ENCODE peak calls at places on chromosomes 3 and 15, in eight cellular contexts. One of them, this sample, is unnamed.

GRCh38 chr15:60390931-60391501 is 6.8 kb downstream of the ANXA2 start:
- DNase-seq in breast epithelium: no peak
- DNase-seq in sigmoid colon: peak
- DNase-seq in Panc1: no peak
- DNase-seq in transverse colon: peak
- DNase-seq in K562: no peak
- DNase-seq in SK-N-MC: no peak
- DNase-seq in HepG2: peak
- DNase-seq in this sample: no peak

GRCh38 chr15:63195257-63196023 is 6.0 kb downstream of the RAB8B start:
- DNase-seq in breast epithelium: no peak
- DNase-seq in sigmoid colon: peak
- DNase-seq in Panc1: no peak
- DNase-seq in transverse colon: no peak
- DNase-seq in K562: peak
- DNase-seq in SK-N-MC: no peak
- DNase-seq in HepG2: no peak
- DNase-seq in this sample: no peak

GRCh38 chr15:84734794-84735479 is 13.5 kb upstream of the ZNF592 start:
- DNase-seq in breast epithelium: peak
- DNase-seq in sigmoid colon: peak
- DNase-seq in Panc1: no peak
- DNase-seq in transverse colon: peak
- DNase-seq in K562: peak
- DNase-seq in SK-N-MC: peak
- DNase-seq in HepG2: peak
- DNase-seq in this sample: peak

GRCh38 chr3:53342353-53342752 is 5.0 kb downstream of the DCP1A start:
- DNase-seq in breast epithelium: no peak
- DNase-seq in sigmoid colon: no peak
- DNase-seq in Panc1: no peak
- DNase-seq in transverse colon: peak
- DNase-seq in K562: no peak
- DNase-seq in SK-N-MC: no peak
- DNase-seq in HepG2: no peak
- DNase-seq in this sample: no peak

GRCh38 chr15:69031013-69032001 is 16.8 kb downstream of the NOX5 start:
- DNase-seq in breast epithelium: peak
- DNase-seq in sigmoid colon: no peak
- DNase-seq in Panc1: no peak
- DNase-seq in transverse colon: peak
- DNase-seq in K562: peak
- DNase-seq in SK-N-MC: no peak
- DNase-seq in HepG2: no peak
- DNase-seq in this sample: peak

GRCh38 chr3:37981348-37981664 is 9.3 kb upstream of the VILL start:
- DNase-seq in breast epithelium: no peak
- DNase-seq in sigmoid colon: no peak
- DNase-seq in Panc1: no peak
- DNase-seq in transverse colon: no peak
- DNase-seq in K562: no peak
- DNase-seq in SK-N-MC: no peak
- DNase-seq in HepG2: no peak
- DNase-seq in this sample: no peak

GRCh38 chr3:190491533-190492054 is 22.3 kb upstream of the IL1RAP start:
- DNase-seq in breast epithelium: no peak
- DNase-seq in sigmoid colon: no peak
- DNase-seq in Panc1: no peak
- DNase-seq in transverse colon: no peak
- DNase-seq in K562: no peak
- DNase-seq in SK-N-MC: no peak
- DNase-seq in HepG2: no peak
- DNase-seq in this sample: no peak

GRCh38 chr3:130892759-130893239 is 1.1 kb upstream of the ATP2C1 start:
- DNase-seq in breast epithelium: no peak
- DNase-seq in sigmoid colon: peak
- DNase-seq in Panc1: peak
- DNase-seq in transverse colon: peak
- DNase-seq in K562: peak
- DNase-seq in SK-N-MC: peak
- DNase-seq in HepG2: peak
- DNase-seq in this sample: peak

GRCh38 chr3:172709776-172710708 is 825 bp downstream of the NCEH1 start:
- DNase-seq in breast epithelium: peak
- DNase-seq in sigmoid colon: peak
- DNase-seq in Panc1: no peak
- DNase-seq in transverse colon: peak
- DNase-seq in K562: peak
- DNase-seq in SK-N-MC: no peak
- DNase-seq in HepG2: no peak
- DNase-seq in this sample: peak

GRCh38 chr3:40191850-40192448 is 117.6 kb upstream of the EIF1B start:
- DNase-seq in breast epithelium: no peak
- DNase-seq in sigmoid colon: no peak
- DNase-seq in Panc1: peak
- DNase-seq in transverse colon: peak
- DNase-seq in K562: peak
- DNase-seq in SK-N-MC: no peak
- DNase-seq in HepG2: peak
- DNase-seq in this sample: peak

GRCh38 chr3:110198717-110199587 is 861.6 kb upstream of the DPPA4 start:
- DNase-seq in breast epithelium: no peak
- DNase-seq in sigmoid colon: no peak
- DNase-seq in Panc1: no peak
- DNase-seq in transverse colon: no peak
- DNase-seq in K562: no peak
- DNase-seq in SK-N-MC: no peak
- DNase-seq in HepG2: no peak
- DNase-seq in this sample: no peak

GRCh38 chr3:101868534-101869464 is 19.5 kb downstream of the NFKBIZ start:
- DNase-seq in breast epithelium: no peak
- DNase-seq in sigmoid colon: no peak
- DNase-seq in Panc1: no peak
- DNase-seq in transverse colon: peak
- DNase-seq in K562: peak
- DNase-seq in SK-N-MC: no peak
- DNase-seq in HepG2: no peak
- DNase-seq in this sample: no peak

GRCh38 chr3:77546246-77546645 is 506.3 kb downstream of the ROBO2 start:
- DNase-seq in breast epithelium: no peak
- DNase-seq in sigmoid colon: no peak
- DNase-seq in Panc1: no peak
- DNase-seq in transverse colon: no peak
- DNase-seq in K562: no peak
- DNase-seq in SK-N-MC: no peak
- DNase-seq in HepG2: no peak
- DNase-seq in this sample: no peak

GRCh38 chr3:146554168-146554760 is 9.9 kb upstream of the PLSCR1 start:
- DNase-seq in breast epithelium: no peak
- DNase-seq in sigmoid colon: no peak
- DNase-seq in Panc1: no peak
- DNase-seq in transverse colon: no peak
- DNase-seq in K562: no peak
- DNase-seq in SK-N-MC: no peak
- DNase-seq in HepG2: no peak
- DNase-seq in this sample: no peak

GRCh38 chr3:426056-426455 is 229.5 kb downstream of the CHL1 start:
- DNase-seq in breast epithelium: no peak
- DNase-seq in sigmoid colon: no peak
- DNase-seq in Panc1: no peak
- DNase-seq in transverse colon: no peak
- DNase-seq in K562: no peak
- DNase-seq in SK-N-MC: no peak
- DNase-seq in HepG2: no peak
- DNase-seq in this sample: no peak

GRCh38 chr3:108089544-108089943 is 1.3 kb downstream of the CD47 start:
- DNase-seq in breast epithelium: no peak
- DNase-seq in sigmoid colon: no peak
- DNase-seq in Panc1: no peak
- DNase-seq in transverse colon: no peak
- DNase-seq in K562: no peak
- DNase-seq in SK-N-MC: no peak
- DNase-seq in HepG2: no peak
- DNase-seq in this sample: no peak

GRCh38 chr3:120021523-120021922 is 72.7 kb downstream of the GSK3B start:
- DNase-seq in breast epithelium: no peak
- DNase-seq in sigmoid colon: no peak
- DNase-seq in Panc1: no peak
- DNase-seq in transverse colon: no peak
- DNase-seq in K562: no peak
- DNase-seq in SK-N-MC: no peak
- DNase-seq in HepG2: no peak
- DNase-seq in this sample: no peak

GRCh38 chr3:194758716-194759115 is 73.0 kb downstream of the FAM43A start:
- DNase-seq in breast epithelium: no peak
- DNase-seq in sigmoid colon: no peak
- DNase-seq in Panc1: no peak
- DNase-seq in transverse colon: no peak
- DNase-seq in K562: no peak
- DNase-seq in SK-N-MC: no peak
- DNase-seq in HepG2: no peak
- DNase-seq in this sample: no peak

DNA sequence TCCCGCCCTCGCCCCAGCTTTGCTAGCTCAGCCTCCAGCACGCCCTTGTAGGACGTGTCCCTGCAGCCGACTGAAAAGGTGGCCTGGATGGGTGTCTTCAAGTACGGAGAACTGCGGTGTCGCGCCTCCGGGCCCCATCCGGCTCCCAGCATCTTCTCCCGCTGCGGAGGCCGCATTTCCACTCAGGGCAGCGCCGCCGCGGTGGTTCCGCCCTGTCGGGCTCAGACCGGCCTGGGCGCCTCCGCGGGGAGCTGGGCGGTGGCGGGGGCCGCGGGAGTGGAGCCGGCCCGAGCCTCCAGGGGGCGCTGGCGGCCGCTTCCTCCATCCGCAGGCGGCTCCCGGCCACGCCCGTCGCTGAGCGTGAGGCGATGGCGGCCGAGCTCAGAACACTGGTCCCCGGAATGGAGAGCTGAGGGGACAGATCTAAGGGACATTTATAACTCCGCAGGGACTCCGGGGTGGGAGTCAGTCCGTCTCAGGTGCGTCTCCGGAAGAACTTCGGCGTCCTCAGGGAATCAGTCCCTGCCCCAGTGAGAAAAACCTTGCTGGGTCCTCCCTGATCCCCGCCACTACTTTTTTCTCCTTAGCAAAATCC is 13.6 kb upstream of the SMCO1 start:
- DNase-seq in breast epithelium: no peak
- DNase-seq in sigmoid colon: peak
- DNase-seq in Panc1: no peak
- DNase-seq in transverse colon: peak
- DNase-seq in K562: peak
- DNase-seq in SK-N-MC: no peak
- DNase-seq in HepG2: no peak
- DNase-seq in this sample: peak
- TF ChIP-seq POLR2AphosphoS5 in breast epithelium: no peak
- TF ChIP-seq POLR2AphosphoS5 in sigmoid colon: no peak
- TF ChIP-seq POLR2AphosphoS5 in Panc1: no peak
- TF ChIP-seq POLR2AphosphoS5 in transverse colon: no peak
- TF ChIP-seq POLR2AphosphoS5 in K562: peak
- TF ChIP-seq POLR2AphosphoS5 in SK-N-MC: no peak
- TF ChIP-seq POLR2AphosphoS5 in HepG2: no peak
- TF ChIP-seq POLR2AphosphoS5 in this sample: no peak

GRCh38 chr3:186785517-186786018 is 2.2 kb downstream of the EIF4A2 start:
- DNase-seq in breast epithelium: no peak
- DNase-seq in sigmoid colon: no peak
- DNase-seq in Panc1: no peak
- DNase-seq in transverse colon: no peak
- DNase-seq in K562: no peak
- DNase-seq in SK-N-MC: no peak
- DNase-seq in HepG2: no peak
- DNase-seq in this sample: no peak
- TF ChIP-seq POLR2AphosphoS5 in breast epithelium: no peak
- TF ChIP-seq POLR2AphosphoS5 in sigmoid colon: no peak
- TF ChIP-seq POLR2AphosphoS5 in Panc1: no peak
- TF ChIP-seq POLR2AphosphoS5 in transverse colon: no peak
- TF ChIP-seq POLR2AphosphoS5 in K562: no peak
- TF ChIP-seq POLR2AphosphoS5 in SK-N-MC: no peak
- TF ChIP-seq POLR2AphosphoS5 in HepG2: no peak
- TF ChIP-seq POLR2AphosphoS5 in this sample: no peak

GRCh38 chr3:162863579-162863978 is 1367.0 kb downstream of the OTOL1 start:
- DNase-seq in breast epithelium: no peak
- DNase-seq in sigmoid colon: no peak
- DNase-seq in Panc1: no peak
- DNase-seq in transverse colon: no peak
- DNase-seq in K562: no peak
- DNase-seq in SK-N-MC: no peak
- DNase-seq in HepG2: no peak
- DNase-seq in this sample: no peak
- TF ChIP-seq POLR2AphosphoS5 in breast epithelium: no peak
- TF ChIP-seq POLR2AphosphoS5 in sigmoid colon: no peak
- TF ChIP-seq POLR2AphosphoS5 in Panc1: no peak
- TF ChIP-seq POLR2AphosphoS5 in transverse colon: no peak
- TF ChIP-seq POLR2AphosphoS5 in K562: no peak
- TF ChIP-seq POLR2AphosphoS5 in SK-N-MC: no peak
- TF ChIP-seq POLR2AphosphoS5 in HepG2: no peak
- TF ChIP-seq POLR2AphosphoS5 in this sample: no peak

GRCh38 chr3:73407572-73407971 is 217.2 kb downstream of the PDZRN3 start:
- DNase-seq in breast epithelium: no peak
- DNase-seq in sigmoid colon: no peak
- DNase-seq in Panc1: no peak
- DNase-seq in transverse colon: no peak
- DNase-seq in K562: no peak
- DNase-seq in SK-N-MC: no peak
- DNase-seq in HepG2: no peak
- DNase-seq in this sample: no peak

GRCh38 chr3:73401616-73402265 is 223.0 kb downstream of the PDZRN3 start:
- DNase-seq in breast epithelium: no peak
- DNase-seq in sigmoid colon: peak
- DNase-seq in Panc1: no peak
- DNase-seq in transverse colon: peak
- DNase-seq in K562: no peak
- DNase-seq in SK-N-MC: no peak
- DNase-seq in HepG2: no peak
- DNase-seq in this sample: no peak

GRCh38 chr3:73405000-73405399 is 219.7 kb downstream of the PDZRN3 start:
- DNase-seq in breast epithelium: no peak
- DNase-seq in sigmoid colon: no peak
- DNase-seq in Panc1: no peak
- DNase-seq in transverse colon: no peak
- DNase-seq in K562: no peak
- DNase-seq in SK-N-MC: no peak
- DNase-seq in HepG2: no peak
- DNase-seq in this sample: no peak

GRCh38 chr3:73405853-73406252 is 218.9 kb downstream of the PDZRN3 start:
- DNase-seq in breast epithelium: no peak
- DNase-seq in sigmoid colon: no peak
- DNase-seq in Panc1: no peak
- DNase-seq in transverse colon: no peak
- DNase-seq in K562: no peak
- DNase-seq in SK-N-MC: no peak
- DNase-seq in HepG2: no peak
- DNase-seq in this sample: no peak

DNA sequence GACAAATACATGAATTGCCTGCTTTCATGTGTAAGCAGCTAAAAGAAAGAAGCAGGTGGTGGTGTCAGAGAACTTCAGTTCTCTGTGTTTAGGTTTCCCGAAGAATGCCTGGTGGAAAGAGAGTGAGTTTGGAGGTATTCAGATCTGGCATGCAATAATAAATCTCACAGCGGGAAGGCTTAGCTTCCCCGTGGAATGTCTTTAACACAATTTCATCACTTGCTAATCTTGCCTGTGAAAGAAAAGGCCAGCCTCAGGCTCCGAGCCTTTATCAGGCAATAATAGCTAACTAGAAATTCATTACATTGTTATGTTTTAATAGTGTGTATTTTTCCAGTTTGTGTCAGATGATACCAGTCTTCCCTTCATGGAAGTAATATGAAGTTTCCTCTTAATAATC is 220.3 kb downstream of the PDZRN3 start:
- DNase-seq in breast epithelium: no peak
- DNase-seq in sigmoid colon: no peak
- DNase-seq in Panc1: no peak
- DNase-seq in transverse colon: no peak
- DNase-seq in K562: no peak
- DNase-seq in SK-N-MC: no peak
- DNase-seq in HepG2: no peak
- DNase-seq in this sample: no peak
- TF ChIP-seq POLR2AphosphoS5 in breast epithelium: no peak
- TF ChIP-seq POLR2AphosphoS5 in sigmoid colon: no peak
- TF ChIP-seq POLR2AphosphoS5 in Panc1: no peak
- TF ChIP-seq POLR2AphosphoS5 in transverse colon: no peak
- TF ChIP-seq POLR2AphosphoS5 in K562: no peak
- TF ChIP-seq POLR2AphosphoS5 in SK-N-MC: no peak
- TF ChIP-seq POLR2AphosphoS5 in HepG2: no peak
- TF ChIP-seq POLR2AphosphoS5 in this sample: no peak